ENCODE peak calls at places on chromosomes 3 and 15, in ten cellular contexts. Z is naive thymus-derived CD8-positive, alpha-beta T cell; Y is left cardiac atrium; M is RWPE2; O is left ventricle myocardium superior; A is A549; J is CD8-positive, alpha-beta T cell; B is WTC11; N is gastroesophageal sphincter; W is right cardiac atrium. H is an unnamed sample.

GRCh38 chr3:194205675-194206133 is 69.8 kb downstream of the HES1 start:
- ATAC-seq in Z (no peak), Y (peak; percentile 16), M (peak; percentile 30), O (no peak), A (peak; percentile 60), J (no peak), B (peak; percentile 75), N (no peak), W (peak; percentile 49), H (no peak)

GRCh38 chr15:89777073-89777820 is 1.1 kb downstream of the MESP2 start:
- ATAC-seq in Z (no peak), Y (peak; percentile 5), M (no peak), O (peak; percentile 10), A (no peak), J (no peak), B (peak; percentile 4), N (no peak), W (no peak), H (no peak)

GRCh38 chr3:14482271-14482721 is 57.8 kb downstream of the GRIP2 start:
- ATAC-seq in Z (no peak), Y (peak; percentile 56), M (no peak), O (peak; percentile 59), A (no peak), J (no peak), B (peak; percentile 27), N (peak; percentile 65), W (peak; percentile 84), H (no peak)

GRCh38 chr3:170163956-170164645 is 17.4 kb downstream of the PHC3 start:
- ATAC-seq in Z (no peak), Y (no peak), M (no peak), O (no peak), A (no peak), J (no peak), B (no peak), N (no peak), W (no peak), H (no peak)

GRCh38 chr3:143727391-143727790 is 120.9 kb downstream of the SLC9A9 start:
- ATAC-seq in Z (no peak), Y (peak; percentile 62), M (peak; percentile 58), O (no peak), A (no peak), J (no peak), B (no peak), N (no peak), W (no peak), H (no peak)

GRCh38 chr3:64792458-64792857 is 104.7 kb upstream of the ADAMTS9 start:
- ATAC-seq in Z (no peak), Y (peak; percentile 89), M (no peak), O (peak; percentile 59), A (no peak), J (no peak), B (no peak), N (no peak), W (peak; percentile 67), H (no peak)

GRCh38 chr3:36874351-36874874 is 70.4 kb downstream of the TRANK1 start:
- ATAC-seq in Z (no peak), Y (no peak), M (no peak), O (no peak), A (no peak), J (no peak), B (no peak), N (no peak), W (no peak), H (no peak)

GRCh38 chr3:141960731-141961130 is 84.3 kb downstream of the ATP1B3 start:
- ATAC-seq in Z (no peak), Y (peak; percentile 65), M (no peak), O (peak; percentile 34), A (no peak), J (no peak), B (no peak), N (peak; percentile 79), W (peak; percentile 77), H (no peak)

GRCh38 chr3:172012775-172013174 is 26.6 kb upstream of the FNDC3B start:
- ATAC-seq in Z (no peak), Y (no peak), M (no peak), O (no peak), A (no peak), J (no peak), B (no peak), N (no peak), W (no peak), H (no peak)

GRCh38 chr15:77589839-77590238 is 42.9 kb downstream of the LINGO1 start:
- ATAC-seq in Z (no peak), Y (peak; percentile 45), M (peak; percentile 24), O (peak; percentile 29), A (peak; percentile 24), J (no peak), B (no peak), N (no peak), W (peak; percentile 60), H (no peak)

GRCh38 chr3:157180262-157180661 is 20.3 kb upstream of the CCNL1 start:
- ATAC-seq in Z (no peak), Y (no peak), M (no peak), O (no peak), A (no peak), J (no peak), B (no peak), N (no peak), W (no peak), H (no peak)

GRCh38 chr3:36603423-36603822 is 160.9 kb downstream of the DCLK3 start:
- ATAC-seq in Z (no peak), Y (no peak), M (no peak), O (no peak), A (no peak), J (no peak), B (no peak), N (no peak), W (no peak), H (no peak)

GRCh38 chr3:64329037-64329436 is 103.8 kb upstream of the PRICKLE2 start:
- ATAC-seq in Z (no peak), Y (no peak), M (no peak), O (no peak), A (peak; percentile 53), J (no peak), B (peak; percentile 59), N (no peak), W (no peak), H (no peak)

GRCh38 chr3:135082706-135083105 is 287.6 kb downstream of the EPHB1 start:
- ATAC-seq in Z (no peak), Y (no peak), M (no peak), O (no peak), A (no peak), J (no peak), B (no peak), N (no peak), W (no peak), H (no peak)

GRCh38 chr3:98750520-98750919 is 12.6 kb upstream of the ST3GAL6 start:
- ATAC-seq in Z (no peak), Y (peak; percentile 76), M (no peak), O (peak; percentile 79), A (peak; percentile 74), J (no peak), B (no peak), N (no peak), W (peak; percentile 64), H (no peak)

GRCh38 chr15:50876989-50877360 is 31.5 kb upstream of the AP4E1 start:
- ATAC-seq in Z (peak; percentile 51), Y (peak; percentile 79), M (peak; percentile 55), O (peak; percentile 70), A (peak; percentile 91), J (peak; percentile 80), B (peak; percentile 84), N (peak; percentile 85), W (peak; percentile 84), H (no peak)

GRCh38 chr3:15279671-15280402 is 52.5 kb downstream of the SH3BP5 start:
- ATAC-seq in Z (no peak), Y (no peak), M (no peak), O (no peak), A (peak; percentile 19), J (no peak), B (peak; percentile 43), N (no peak), W (no peak), H (peak; percentile 22)

GRCh38 chr3:52752045-52752660 is 18.6 kb downstream of the NEK4 start:
- ATAC-seq in Z (no peak), Y (no peak), M (no peak), O (no peak), A (no peak), J (no peak), B (no peak), N (no peak), W (no peak), H (no peak)

GRCh38 chr3:146086211-146086610 is 74.8 kb downstream of the PLOD2 start:
- ATAC-seq in Z (no peak), Y (no peak), M (no peak), O (no peak), A (no peak), J (no peak), B (no peak), N (no peak), W (no peak), H (no peak)

GRCh38 chr3:152508705-152509104 is 240.0 kb downstream of the MBNL1 start:
- ATAC-seq in Z (no peak), Y (no peak), M (no peak), O (peak; percentile 39), A (peak; percentile 44), J (no peak), B (no peak), N (no peak), W (no peak), H (no peak)

GRCh38 chr3:72408983-72409779 is 439.1 kb downstream of the SHQ1 start:
- ATAC-seq in Z (no peak), Y (no peak), M (no peak), O (no peak), A (no peak), J (no peak), B (no peak), N (no peak), W (no peak), H (peak; percentile 57)

GRCh38 chr3:25663324-25664065 is 1.2 kb downstream of the TOP2B start:
- ATAC-seq in Z (peak; percentile 26), Y (no peak), M (peak; percentile 26), O (no peak), A (peak; percentile 27), J (peak; percentile 19), B (no peak), N (no peak), W (peak; percentile 2), H (peak; percentile 13)

GRCh38 chr3:105322570-105323273 is 44.0 kb upstream of the ALCAM start:
- ATAC-seq in Z (no peak), Y (no peak), M (no peak), O (no peak), A (no peak), J (no peak), B (no peak), N (no peak), W (no peak), H (peak; percentile 48)

GRCh38 chr3:151404316-151404715 is 19.8 kb upstream of the P2RY12 start:
- ATAC-seq in Z (no peak), Y (no peak), M (no peak), O (no peak), A (no peak), J (no peak), B (no peak), N (no peak), W (no peak), H (peak; percentile 12)

GRCh38 chr3:98839846-98840245 is 61.6 kb downstream of the DCBLD2 start:
- ATAC-seq in Z (no peak), Y (no peak), M (no peak), O (no peak), A (peak; percentile 49), J (no peak), B (no peak), N (no peak), W (no peak), H (no peak)